ENCODE peak calls at places on chromosomes 3 and 15, in four cellular contexts. One of them, this sample, is unnamed.

GRCh38 chr3:127751782-127752181 is 70.5 kb downstream of the MGLL start:
- DNase-seq in right atrium auricular region: no peak
- DNase-seq in mammary epithelial cell: no peak
- DNase-seq in A549: no peak
- DNase-seq in this sample: no peak

GRCh38 chr3:187738400-187739124 is 6.7 kb downstream of the BCL6 start:
- DNase-seq in right atrium auricular region: peak; percentile 95
- DNase-seq in mammary epithelial cell: peak; percentile 84
- DNase-seq in A549: peak; percentile 85
- DNase-seq in this sample: peak; percentile 85

GRCh38 chr3:183959214-183959613 is 58.5 kb downstream of the ABCC5 start:
- DNase-seq in right atrium auricular region: no peak
- DNase-seq in A549: peak; percentile 4
- DNase-seq in mammary epithelial cell: peak; percentile 87
- DNase-seq in this sample: no peak

GRCh38 chr3:23952646-23953045 is 7.6 kb downstream of the NR1D2 start:
- DNase-seq in mammary epithelial cell: no peak
- DNase-seq in right atrium auricular region: no peak
- DNase-seq in A549: no peak
- DNase-seq in this sample: no peak

GRCh38 chr3:112405845-112406244 is 72.9 kb downstream of the CD200 start:
- DNase-seq in right atrium auricular region: no peak
- DNase-seq in A549: no peak
- DNase-seq in mammary epithelial cell: peak; percentile 70
- DNase-seq in this sample: no peak

GRCh38 chr3:128309026-128309425 is 155.7 kb downstream of the EEFSEC start:
- DNase-seq in right atrium auricular region: peak; percentile 62
- DNase-seq in mammary epithelial cell: no peak
- DNase-seq in A549: no peak
- DNase-seq in this sample: no peak

GRCh38 chr3:23960649-23961048 is 15.6 kb downstream of the NR1D2 start:
- DNase-seq in right atrium auricular region: no peak
- DNase-seq in mammary epithelial cell: no peak
- DNase-seq in A549: no peak
- DNase-seq in this sample: no peak

GRCh38 chr3:138946554-138947302 is at the start of the genes FOXL2 and FOXL2NB:
- DNase-seq in A549: peak; percentile 67
- DNase-seq in right atrium auricular region: no peak
- DNase-seq in mammary epithelial cell: peak; percentile 48
- DNase-seq in this sample: peak; percentile 56

GRCh38 chr3:12812812-12813211 is 16.3 kb downstream of the CAND2 start:
- DNase-seq in A549: no peak
- DNase-seq in right atrium auricular region: no peak
- DNase-seq in mammary epithelial cell: no peak
- DNase-seq in this sample: no peak

GRCh38 chr15:38560456-38560926 is 4.1 kb downstream of the RASGRP1 start:
- DNase-seq in mammary epithelial cell: no peak
- DNase-seq in right atrium auricular region: no peak
- DNase-seq in A549: no peak
- DNase-seq in this sample: no peak

GRCh38 chr3:48516571-48516970 is 12.6 kb upstream of the SHISA5 start:
- DNase-seq in A549: no peak
- DNase-seq in right atrium auricular region: no peak
- DNase-seq in mammary epithelial cell: no peak
- DNase-seq in this sample: no peak

GRCh38 chr3:18070231-18070630 is 327.8 kb upstream of the TBC1D5 start:
- DNase-seq in mammary epithelial cell: no peak
- DNase-seq in A549: no peak
- DNase-seq in right atrium auricular region: no peak
- DNase-seq in this sample: no peak

GRCh38 chr3:188533172-188533571 is 379.2 kb downstream of the LPP start:
- DNase-seq in mammary epithelial cell: no peak
- DNase-seq in A549: no peak
- DNase-seq in right atrium auricular region: no peak
- DNase-seq in this sample: no peak

GRCh38 chr15:95025924-95026728 is 794.8 kb downstream of the MCTP2 start:
- DNase-seq in mammary epithelial cell: peak; percentile 50
- DNase-seq in A549: peak; percentile 32
- DNase-seq in right atrium auricular region: no peak
- DNase-seq in this sample: no peak

GRCh38 chr15:40081691-40082194 is 26.9 kb downstream of the BMF start:
- DNase-seq in right atrium auricular region: peak; percentile 84
- DNase-seq in A549: peak; percentile 32
- DNase-seq in mammary epithelial cell: peak; percentile 64
- DNase-seq in this sample: peak; percentile 76

GRCh38 chr15:88395241-88395640 is 71.9 kb downstream of the MRPL46 start:
- DNase-seq in A549: no peak
- DNase-seq in mammary epithelial cell: no peak
- DNase-seq in right atrium auricular region: no peak
- DNase-seq in this sample: no peak

GRCh38 chr3:123440181-123440580 is 8.7 kb downstream of the ADCY5 start:
- DNase-seq in mammary epithelial cell: no peak
- DNase-seq in right atrium auricular region: no peak
- DNase-seq in A549: no peak
- DNase-seq in this sample: no peak

GRCh38 chr15:63950911-63951481 is 95.3 kb downstream of the DAPK2 start:
- DNase-seq in right atrium auricular region: peak; percentile 49
- DNase-seq in A549: no peak
- DNase-seq in mammary epithelial cell: peak; percentile 82
- DNase-seq in this sample: no peak

GRCh38 chr15:78034495-78035191 is 42.9 kb downstream of the TBC1D2B start:
- DNase-seq in right atrium auricular region: no peak
- DNase-seq in A549: no peak
- DNase-seq in mammary epithelial cell: peak; percentile 34
- DNase-seq in this sample: peak; percentile 57

GRCh38 chr3:39189648-39190269 is 2.6 kb downstream of the XIRP1 start:
- DNase-seq in right atrium auricular region: peak; percentile 78
- DNase-seq in mammary epithelial cell: peak; percentile 58
- DNase-seq in A549: peak; percentile 76
- DNase-seq in this sample: peak; percentile 81

GRCh38 chr3:43637702-43638101 is 15.9 kb upstream of the ANO10 start:
- DNase-seq in right atrium auricular region: no peak
- DNase-seq in A549: no peak
- DNase-seq in mammary epithelial cell: no peak
- DNase-seq in this sample: no peak

GRCh38 chr3:43641306-43642114 is 19.7 kb upstream of the ANO10 start:
- DNase-seq in A549: no peak
- DNase-seq in right atrium auricular region: no peak
- DNase-seq in mammary epithelial cell: no peak
- DNase-seq in this sample: no peak

GRCh38 chr3:43632986-43633385 is 11.2 kb upstream of the ANO10 start:
- DNase-seq in A549: no peak
- DNase-seq in mammary epithelial cell: no peak
- DNase-seq in right atrium auricular region: no peak
- DNase-seq in this sample: no peak

GRCh38 chr3:43644443-43644842 is 22.6 kb upstream of the ANO10 start:
- DNase-seq in mammary epithelial cell: no peak
- DNase-seq in right atrium auricular region: no peak
- DNase-seq in A549: no peak
- DNase-seq in this sample: no peak

GRCh38 chr3:43638594-43639447 is 17.0 kb upstream of the ANO10 start:
- DNase-seq in A549: peak; percentile 54
- DNase-seq in mammary epithelial cell: peak; percentile 58
- DNase-seq in right atrium auricular region: no peak
- DNase-seq in this sample: no peak
- TF ChIP-seq CTCF in A549: peak; percentile 44
- TF ChIP-seq CTCF in mammary epithelial cell: peak; percentile 51
- TF ChIP-seq CTCF in right atrium auricular region: no peak
- TF ChIP-seq CTCF in this sample: no peak

GRCh38 chr15:48520376-48521155 is 124.9 kb downstream of the FBN1 start:
- DNase-seq in right atrium auricular region: no peak
- DNase-seq in mammary epithelial cell: no peak
- DNase-seq in A549: peak; percentile 4
- DNase-seq in this sample: no peak
- TF ChIP-seq CTCF in right atrium auricular region: no peak
- TF ChIP-seq CTCF in mammary epithelial cell: no peak
- TF ChIP-seq CTCF in A549: no peak
- TF ChIP-seq CTCF in this sample: no peak

GRCh38 chr3:9250236-9250635 is 790 bp upstream of the SRGAP3 start:
- DNase-seq in A549: no peak
- DNase-seq in mammary epithelial cell: no peak
- DNase-seq in right atrium auricular region: no peak
- DNase-seq in this sample: no peak
- TF ChIP-seq CTCF in A549: peak; percentile 14
- TF ChIP-seq CTCF in mammary epithelial cell: peak; percentile 16
- TF ChIP-seq CTCF in right atrium auricular region: no peak
- TF ChIP-seq CTCF in this sample: peak; percentile 10

GRCh38 chr3:62228467-62228866 is 144.9 kb downstream of the FEZF2 start:
- DNase-seq in mammary epithelial cell: no peak
- DNase-seq in A549: no peak
- DNase-seq in right atrium auricular region: no peak
- DNase-seq in this sample: no peak

GRCh38 chr3:62233065-62233464 is 140.3 kb downstream of the FEZF2 start:
- DNase-seq in mammary epithelial cell: no peak
- DNase-seq in A549: peak; percentile 1
- DNase-seq in right atrium auricular region: no peak
- DNase-seq in this sample: no peak

GRCh38 chr3:62226601-62227339 is 146.6 kb downstream of the FEZF2 start:
- DNase-seq in right atrium auricular region: no peak
- DNase-seq in A549: no peak
- DNase-seq in mammary epithelial cell: no peak
- DNase-seq in this sample: no peak

GRCh38 chr3:62229201-62229600 is 144.1 kb downstream of the FEZF2 start:
- DNase-seq in mammary epithelial cell: no peak
- DNase-seq in right atrium auricular region: no peak
- DNase-seq in A549: no peak
- DNase-seq in this sample: no peak

DNA sequence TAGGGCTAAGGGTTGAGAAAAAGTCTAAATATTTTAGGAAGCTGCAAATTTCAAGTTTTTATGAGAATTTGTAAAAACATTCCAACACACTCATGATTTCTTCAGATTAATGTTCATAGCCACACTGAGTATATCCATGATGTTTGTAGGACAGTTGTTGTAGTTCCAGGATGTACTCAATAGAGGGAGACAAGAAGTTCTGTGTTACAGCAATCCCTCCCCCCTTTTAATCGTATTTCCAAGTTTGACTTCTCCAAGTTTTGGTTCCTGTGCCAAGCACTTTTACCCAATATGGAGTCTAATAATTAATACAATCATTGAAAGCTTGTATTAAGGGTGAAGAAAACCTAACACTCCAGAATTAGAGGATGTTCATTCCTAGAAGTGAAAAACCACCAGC is 143.4 kb downstream of the FEZF2 start:
- DNase-seq in A549: peak; percentile 10
- DNase-seq in mammary epithelial cell: peak; percentile 9
- DNase-seq in right atrium auricular region: no peak
- DNase-seq in this sample: no peak
- TF ChIP-seq CTCF in A549: no peak
- TF ChIP-seq CTCF in mammary epithelial cell: peak; percentile 37
- TF ChIP-seq CTCF in right atrium auricular region: no peak
- TF ChIP-seq CTCF in this sample: peak; percentile 8

GRCh38 chr15:68278345-68279217 is 1.0 kb downstream of the FEM1B start:
- DNase-seq in mammary epithelial cell: peak; percentile 54
- DNase-seq in right atrium auricular region: no peak
- DNase-seq in A549: peak; percentile 86
- DNase-seq in this sample: no peak
- TF ChIP-seq CTCF in mammary epithelial cell: no peak
- TF ChIP-seq CTCF in right atrium auricular region: no peak
- TF ChIP-seq CTCF in A549: no peak
- TF ChIP-seq CTCF in this sample: no peak

GRCh38 chr3:15812183-15812582 is 14.4 kb upstream of the ANKRD28 start:
- DNase-seq in mammary epithelial cell: peak; percentile 15
- DNase-seq in A549: no peak
- DNase-seq in right atrium auricular region: no peak
- DNase-seq in this sample: no peak

GRCh38 chr3:15819576-15819975 is 21.8 kb upstream of the ANKRD28 start:
- DNase-seq in mammary epithelial cell: no peak
- DNase-seq in A549: no peak
- DNase-seq in right atrium auricular region: no peak
- DNase-seq in this sample: no peak

GRCh38 chr3:15819043-15819442 is 21.3 kb upstream of the ANKRD28 start:
- DNase-seq in mammary epithelial cell: no peak
- DNase-seq in right atrium auricular region: no peak
- DNase-seq in A549: no peak
- DNase-seq in this sample: no peak

GRCh38 chr3:15810702-15811101 is 12.9 kb upstream of the ANKRD28 start:
- DNase-seq in mammary epithelial cell: no peak
- DNase-seq in right atrium auricular region: no peak
- DNase-seq in A549: no peak
- DNase-seq in this sample: no peak

DNA sequence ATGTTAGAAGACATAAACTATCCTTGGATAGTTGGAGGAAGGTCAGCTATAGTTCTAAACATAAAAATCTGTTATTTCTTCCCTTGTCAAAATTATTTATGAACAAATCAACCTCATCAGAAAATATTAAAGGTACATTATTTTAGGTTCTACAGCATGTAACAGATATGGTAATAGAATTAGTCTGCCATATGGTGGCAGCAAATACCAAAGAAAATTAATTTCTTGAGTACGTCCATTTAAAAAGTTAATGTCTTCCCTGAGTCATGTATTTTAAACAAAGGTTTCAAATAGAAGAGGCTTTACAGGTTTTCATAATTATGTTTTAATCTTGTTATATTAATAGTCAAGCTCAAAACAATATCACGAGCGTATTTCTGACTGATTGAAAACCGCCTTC is 17.9 kb upstream of the ANKRD28 start:
- DNase-seq in mammary epithelial cell: peak; percentile 41
- DNase-seq in A549: peak; percentile 78
- DNase-seq in right atrium auricular region: no peak
- DNase-seq in this sample: no peak
- TF ChIP-seq CTCF in mammary epithelial cell: no peak
- TF ChIP-seq CTCF in A549: peak; percentile 68
- TF ChIP-seq CTCF in right atrium auricular region: no peak
- TF ChIP-seq CTCF in this sample: peak; percentile 52

DNA sequence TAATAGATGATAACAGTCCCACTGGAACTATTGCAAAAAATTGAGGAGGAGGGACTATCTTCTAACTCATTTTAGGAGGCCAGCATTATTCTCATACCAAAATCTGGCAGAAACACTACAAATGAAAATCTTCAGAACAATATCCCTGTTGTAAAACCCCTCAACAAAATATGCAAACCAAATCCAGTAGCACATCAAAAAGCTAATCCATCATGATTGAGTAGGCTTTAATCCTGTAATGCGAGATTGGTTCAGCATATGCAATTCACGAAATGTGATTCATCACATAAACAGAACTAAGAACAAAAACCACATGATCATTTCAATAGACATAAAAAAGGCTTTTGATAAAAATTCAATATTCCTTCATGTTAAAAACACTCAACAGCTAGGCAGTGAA is 23.9 kb upstream of the PLSCR2 start:
- DNase-seq in mammary epithelial cell: no peak
- DNase-seq in A549: no peak
- DNase-seq in right atrium auricular region: no peak
- DNase-seq in this sample: no peak
- TF ChIP-seq CTCF in mammary epithelial cell: no peak
- TF ChIP-seq CTCF in A549: no peak
- TF ChIP-seq CTCF in right atrium auricular region: no peak
- TF ChIP-seq CTCF in this sample: no peak

GRCh38 chr3:153443961-153444360 is 281.9 kb downstream of the RAP2B start:
- DNase-seq in mammary epithelial cell: no peak
- DNase-seq in A549: peak; percentile 26
- DNase-seq in right atrium auricular region: no peak
- DNase-seq in this sample: no peak
- TF ChIP-seq CTCF in mammary epithelial cell: no peak
- TF ChIP-seq CTCF in A549: no peak
- TF ChIP-seq CTCF in right atrium auricular region: no peak
- TF ChIP-seq CTCF in this sample: no peak

This sample was measured in psoas muscle.